ENCODE peak calls at places on chromosomes 7 and 10, in eight cellular contexts. E, T, I, R, B, G, M and K are unnamed samples.
A peak's percentile ranks its signal among the peaks of the same experiment; 100 is the strongest.

GRCh38 chr7:128103498-128104108 is 72.4 kb upstream of the LRRC4 start:
- DNase-seq in E (no peak), T (no peak), I (no peak), R (no peak), B (no peak), G (no peak), M (no peak), K (peak; percentile 40)

GRCh38 chr7:92833024-92833765 is 3.2 kb downstream of the CDK6 start:
- DNase-seq in E (peak; percentile 90), T (peak; percentile 77), I (peak; percentile 88), R (no peak), B (peak; percentile 77), G (peak; percentile 70), M (peak; percentile 80), K (peak; percentile 94)

GRCh38 chr7:34904987-34905386 is 132.3 kb downstream of the DPY19L1 start:
- DNase-seq in E (no peak), T (no peak), I (no peak), R (no peak), B (no peak), G (no peak), M (no peak), K (no peak)

GRCh38 chr10:14554091-14554842 is 220.4 kb downstream of the FAM107B start:
- DNase-seq in E (no peak), T (no peak), I (peak; percentile 62), R (no peak), B (no peak), G (peak; percentile 27), M (no peak), K (no peak)

GRCh38 chr10:119079572-119080520 is 771 bp downstream of the EIF3A start:
- DNase-seq in E (peak; percentile 78), T (peak; percentile 42), I (peak; percentile 73), R (no peak), B (peak; percentile 19), G (peak; percentile 43), M (peak; percentile 65), K (peak; percentile 80)

GRCh38 chr10:91493313-91493712 is 83.2 kb downstream of the HECTD2 start:
- DNase-seq in E (peak; percentile 3), T (no peak), I (no peak), R (no peak), B (no peak), G (peak; percentile 32), M (no peak), K (no peak)

GRCh38 chr10:113945075-113945686 is 90.7 kb downstream of the NHLRC2 start:
- DNase-seq in E (no peak), T (no peak), I (peak; percentile 50), R (no peak), B (no peak), G (peak; percentile 59), M (no peak), K (no peak)

GRCh38 chr7:119167431-119167830 is 942.9 kb downstream of the ANKRD7 start:
- DNase-seq in E (no peak), T (no peak), I (no peak), R (no peak), B (no peak), G (no peak), M (no peak), K (no peak)

GRCh38 chr10:75739454-75740143 is 308.2 kb downstream of the LRMDA start:
- DNase-seq in E (no peak), T (no peak), I (no peak), R (no peak), B (no peak), G (no peak), M (no peak), K (no peak)

GRCh38 chr7:37230221-37230620 is 218.4 kb downstream of the ELMO1 start:
- DNase-seq in E (no peak), T (no peak), I (no peak), R (no peak), B (no peak), G (no peak), M (peak; percentile 53), K (peak; percentile 43)

GRCh38 chr10:69229565-69229886 is 9.4 kb downstream of the HKDC1 start:
- DNase-seq in E (no peak), T (no peak), I (no peak), R (no peak), B (no peak), G (no peak), M (no peak), K (no peak)

GRCh38 chr10:49379596-49380410 is 16.1 kb downstream of the DRGX start:
- DNase-seq in E (no peak), T (no peak), I (peak; percentile 22), R (no peak), B (no peak), G (peak; percentile 16), M (no peak), K (no peak)

GRCh38 chr7:72249106-72249505 is 163.0 kb downstream of the CALN1 start:
- DNase-seq in E (no peak), T (no peak), I (no peak), R (no peak), B (no peak), G (no peak), M (no peak), K (no peak)

GRCh38 chr10:72248477-72249151 is 25.1 kb upstream of the DDIT4 start:
- DNase-seq in E (no peak), T (peak; percentile 91), I (peak; percentile 90), R (peak; percentile 82), B (no peak), G (no peak), M (peak; percentile 93), K (peak; percentile 89)

GRCh38 chr7:106029448-106029847 is 66.4 kb downstream of the CDHR3 start:
- DNase-seq in E (no peak), T (no peak), I (no peak), R (no peak), B (no peak), G (no peak), M (no peak), K (no peak)

GRCh38 chr7:151013356-151013727 is 11.0 kb downstream of the ATG9B start:
- DNase-seq in E (no peak), T (no peak), I (no peak), R (no peak), B (no peak), G (no peak), M (no peak), K (no peak)

GRCh38 chr7:44379366-44380178 is 54.2 kb upstream of the CAMK2B start:
- DNase-seq in E (no peak), T (no peak), I (peak; percentile 38), R (no peak), B (no peak), G (no peak), M (no peak), K (no peak)

GRCh38 chr7:73451780-73452398 is 18.3 kb downstream of the FZD9 start:
- DNase-seq in E (peak; percentile 57), T (no peak), I (peak; percentile 24), R (peak; percentile 19), B (no peak), G (peak; percentile 39), M (no peak), K (no peak)

GRCh38 chr7:80060218-80060806 is 74.3 kb upstream of the GNAI1 start:
- DNase-seq in E (peak; percentile 38), T (no peak), I (no peak), R (no peak), B (no peak), G (peak; percentile 63), M (no peak), K (no peak)

GRCh38 chr10:87927091-87927490 is 63.7 kb downstream of the PTEN start:
- DNase-seq in E (no peak), T (no peak), I (no peak), R (no peak), B (no peak), G (no peak), M (no peak), K (no peak)

GRCh38 chr7:154503962-154504550 is 451.9 kb downstream of the DPP6 start:
- DNase-seq in E (peak; percentile 73), T (no peak), I (no peak), R (no peak), B (no peak), G (peak; percentile 22), M (no peak), K (no peak)

GRCh38 chr7:154505362-154505761 is 453.2 kb downstream of the DPP6 start:
- DNase-seq in E (no peak), T (no peak), I (no peak), R (no peak), B (no peak), G (no peak), M (no peak), K (no peak)

GRCh38 chr7:154509192-154509591 is 457.0 kb downstream of the DPP6 start:
- DNase-seq in E (no peak), T (no peak), I (no peak), R (no peak), B (no peak), G (no peak), M (no peak), K (no peak)

DNA sequence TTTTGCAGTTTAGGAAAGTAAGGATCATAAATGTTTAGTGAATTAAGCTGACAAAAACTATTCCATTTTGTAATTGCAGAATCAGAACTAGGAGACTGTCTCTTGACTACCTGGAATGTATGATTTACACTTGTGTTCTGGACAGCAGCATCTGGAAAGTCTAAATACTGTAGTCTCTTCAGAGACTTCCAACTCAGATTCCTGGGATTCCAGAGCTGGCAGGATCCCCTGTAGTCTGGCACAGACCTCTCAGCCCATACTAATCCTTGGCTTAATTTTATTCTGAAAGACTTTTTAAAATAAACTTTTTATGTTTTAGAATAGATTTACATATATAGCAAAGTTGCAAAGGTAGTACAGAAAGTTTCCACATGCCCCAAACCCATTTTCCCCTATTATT is 452.7 kb downstream of the DPP6 start:
- DNase-seq in E (peak; percentile 38), T (no peak), I (no peak), R (no peak), B (no peak), G (no peak), M (no peak), K (no peak)
- TF ChIP-seq CTCF in E (no peak), T (no peak), I (no peak), R (no peak), B (no peak), G (no peak), M (no peak), K (no peak)

DNA sequence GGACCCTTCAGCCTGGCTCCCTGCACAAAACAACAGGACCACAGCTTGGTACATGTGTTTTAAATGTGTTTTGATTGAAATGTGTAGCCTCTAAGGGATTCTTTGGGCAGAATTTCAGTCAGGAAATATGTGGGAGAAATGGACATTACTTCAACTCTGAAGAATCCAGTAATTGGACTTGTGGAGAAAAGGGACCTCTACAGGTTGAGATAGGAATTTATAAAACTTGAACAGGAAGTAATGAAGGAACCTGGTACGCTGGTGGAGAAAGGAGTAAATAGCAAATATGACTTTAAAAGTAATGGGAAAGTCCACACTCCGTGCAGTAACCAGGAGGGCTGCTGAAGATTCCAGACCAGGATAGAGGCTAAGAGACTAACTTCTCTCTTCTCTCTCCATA is 220.5 kb downstream of the LHFPL3 start:
- DNase-seq in E (no peak), T (no peak), I (no peak), R (no peak), B (no peak), G (peak; percentile 1), M (no peak), K (no peak)
- TF ChIP-seq CTCF in E (peak; percentile 17), T (no peak), I (no peak), R (no peak), B (peak; percentile 20), G (peak; percentile 36), M (no peak), K (no peak)

GRCh38 chr10:11165591-11166543 is 148.2 kb downstream of the CELF2 start:
- DNase-seq in E (peak; percentile 83), T (peak; percentile 57), I (no peak), R (no peak), B (peak; percentile 20), G (no peak), M (peak; percentile 75), K (peak; percentile 86)
- TF ChIP-seq CTCF in E (peak; percentile 69), T (peak; percentile 18), I (peak; percentile 11), R (peak; percentile 61), B (peak; percentile 60), G (peak; percentile 34), M (peak; percentile 27), K (peak; percentile 80)

GRCh38 chr10:31820096-31820495 is 108.5 kb downstream of the ARHGAP12 start:
- DNase-seq in E (no peak), T (no peak), I (no peak), R (no peak), B (no peak), G (no peak), M (no peak), K (no peak)
- TF ChIP-seq CTCF in E (no peak), T (no peak), I (no peak), R (no peak), B (peak; percentile 10), G (no peak), M (no peak), K (no peak)